ENCODE peak calls at places on chromosomes 16 and 17, in five cellular contexts. S, I, U, N and E are unnamed samples.

GRCh38 chr17:43822566-43823190 is 10.3 kb downstream of the MPP3 start:
- DNase-seq in S (no peak), I (no peak), U (no peak), N (no peak), E (no peak)

GRCh38 chr16:89257281-89257731 is 39.8 kb downstream of the ZNF778 start:
- DNase-seq in S (no peak), I (no peak), U (no peak), N (peak), E (no peak)

GRCh38 chr17:78697846-78698343 is 84.2 kb downstream of the CYTH1 start:
- DNase-seq in S (no peak), I (no peak), U (no peak), N (no peak), E (no peak)

GRCh38 chr17:45320931-45321461 is 4.2 kb upstream of the MAP3K14 start:
- DNase-seq in S (no peak), I (no peak), U (no peak), N (no peak), E (peak)

GRCh38 chr17:77736207-77736600 is 222.3 kb upstream of the TNRC6C start:
- DNase-seq in S (no peak), I (peak), U (no peak), N (peak), E (no peak)

GRCh38 chr17:56153215-56153614 is at the start of gene ANKFN1:
- DNase-seq in S (no peak), I (no peak), U (no peak), N (peak), E (no peak)

GRCh38 chr17:72635034-72635654 is 457.3 kb downstream of the SLC39A11 start:
- DNase-seq in S (no peak), I (no peak), U (no peak), N (peak), E (no peak)

GRCh38 chr16:57693539-57693938 is 1.1 kb upstream of the DRC7 start:
- DNase-seq in S (no peak), I (no peak), U (no peak), N (no peak), E (no peak)

GRCh38 chr17:60851181-60851580 is 173.5 kb downstream of the BCAS3 start:
- DNase-seq in S (no peak), I (no peak), U (no peak), N (no peak), E (no peak)

GRCh38 chr16:88782454-88783390 is 2.3 kb downstream of the PIEZO1 start:
- DNase-seq in S (no peak), I (no peak), U (peak), N (no peak), E (no peak)

GRCh38 chr16:23052908-23053580 is 96.2 kb downstream of the USP31 start:
- DNase-seq in S (no peak), I (no peak), U (no peak), N (no peak), E (no peak)

GRCh38 chr16:66696669-66697630 is at the start of gene CMTM4:
- DNase-seq in S (peak), I (peak), U (peak), N (peak), E (peak)

GRCh38 chr16:29662000-29662728 is 883 bp upstream of the SPN start:
- DNase-seq in S (no peak), I (no peak), U (no peak), N (no peak), E (no peak)

GRCh38 chr16:14528306-14528948 is 101.6 kb downstream of the PARN start:
- DNase-seq in S (no peak), I (no peak), U (no peak), N (no peak), E (no peak)

GRCh38 chr17:69451416-69452394 is 37.2 kb downstream of the MAP2K6 start:
- DNase-seq in S (no peak), I (no peak), U (no peak), N (no peak), E (no peak)